ENCODE peak calls at places on chromosomes 13 and 19, in four cellular contexts. K, D, O and E are unnamed samples.

GRCh38 chr19:11377237-11377636 is 2.8 kb downstream of the SWSAP1 start:
- DNase-seq in K (no peak), D (peak; percentile 93), O (no peak), E (no peak)

GRCh38 chr13:112545866-112546265 is 42.1 kb downstream of the TUBGCP3 start:
- DNase-seq in K (no peak), D (no peak), O (no peak), E (no peak)

GRCh38 chr19:18709546-18709945 is 26.1 kb downstream of the CRTC1 start:
- DNase-seq in K (no peak), D (no peak), O (no peak), E (no peak)

GRCh38 chr19:49916839-49917733 is 11.9 kb upstream of the ATF5 start:
- DNase-seq in K (no peak), D (no peak), O (no peak), E (no peak)

GRCh38 chr19:43439183-43440063 is 24.7 kb downstream of the TEX101 start:
- DNase-seq in K (peak; percentile 48), D (no peak), O (peak; percentile 10), E (no peak)

GRCh38 chr19:4059931-4060620 is 6.6 kb downstream of the ZBTB7A start:
- DNase-seq in K (peak; percentile 55), D (no peak), O (no peak), E (peak; percentile 89)

GRCh38 chr13:27194895-27195764 is 23.5 kb upstream of the USP12 start:
- DNase-seq in K (no peak), D (peak; percentile 73), O (no peak), E (no peak)

GRCh38 chr13:79724348-79725103 is 243.6 kb downstream of the NDFIP2 start:
- DNase-seq in K (no peak), D (no peak), O (no peak), E (peak; percentile 41)

GRCh38 chr19:10927691-10928562 is 512 bp downstream of the YIPF2 start:
- DNase-seq in K (no peak), D (no peak), O (no peak), E (no peak)

GRCh38 chr19:53041366-53041765 is 3.2 kb upstream of the ERVV-2 start:
- DNase-seq in K (no peak), D (no peak), O (no peak), E (no peak)

GRCh38 chr13:72953391-72953960 is 105.3 kb upstream of the KLF5 start:
- DNase-seq in K (no peak), D (no peak), O (no peak), E (peak; percentile 86)

GRCh38 chr13:43242040-43242439 is 218.7 kb downstream of the DNAJC15 start:
- DNase-seq in K (no peak), D (no peak), O (no peak), E (no peak)

GRCh38 chr13:54511356-54511755 is 1482.7 kb downstream of the OLFM4 start:
- DNase-seq in K (no peak), D (no peak), O (no peak), E (no peak)

GRCh38 chr13:98576215-98576945 is 527 bp downstream of the STK24 start:
- DNase-seq in K (peak; percentile 40), D (no peak), O (peak; percentile 20), E (peak; percentile 71)

GRCh38 chr13:29846475-29847256 is 3.8 kb downstream of the UBL3 start:
- DNase-seq in K (no peak), D (no peak), O (no peak), E (no peak)

GRCh38 chr13:114082849-114083645 is 49.4 kb downstream of the RASA3 start:
- DNase-seq in K (no peak), D (no peak), O (no peak), E (no peak)

GRCh38 chr13:109568273-109568900 is 218.0 kb downstream of the IRS2 start:
- DNase-seq in K (no peak), D (no peak), O (no peak), E (no peak)

GRCh38 chr13:25276748-25277147 is 10.5 kb downstream of the MTMR6 start:
- DNase-seq in K (no peak), D (no peak), O (no peak), E (no peak)